ENCODE peak calls at places on chromosomes 4 and X, in ten cellular contexts. W is cardiac muscle cell; J is CD8-positive, alpha-beta memory T cell; V is mammary epithelial cell; F is germinal center; B is kidney tubule cell; X is T-helper 1 cell; Y is kidney epithelial cell; O is brain microvascular endothelial cell; C is renal cortical epithelial cell. E is an unnamed sample.

GRCh38 chr4:95209942-95210341 is 338.8 kb downstream of the UNC5C start:
- DNase-seq in F (no peak), J (no peak), Y (no peak), B (no peak), C (peak; percentile 16), O (no peak), V (no peak), X (no peak), W (no peak), E (no peak)

GRCh38 chr4:145589923-145590702 is 29.1 kb upstream of the MMAA start:
- DNase-seq in X (no peak), B (no peak), F (no peak), W (no peak), J (no peak), Y (no peak), O (no peak), V (no peak), C (no peak), E (peak; percentile 16)

GRCh38 chr4:72031868-72032619 is at the start of gene NPFFR2:
- DNase-seq in V (peak; percentile 2), X (no peak), F (no peak), O (peak; percentile 4), J (no peak), Y (peak; percentile 32), C (peak; percentile 33), B (peak; percentile 83), W (peak; percentile 91), E (peak; percentile 34)

GRCh38 chr4:88827442-88827841 is 129.8 kb upstream of the NAP1L5 start:
- DNase-seq in O (no peak), Y (no peak), B (no peak), F (no peak), C (no peak), V (no peak), W (no peak), J (no peak), X (no peak), E (peak; percentile 59)

GRCh38 chrX:65866146-65866545 is 173.7 kb downstream of the VSIG4 start:
- DNase-seq in C (peak; percentile 0), W (no peak), X (peak; percentile 74), J (no peak), B (no peak), O (no peak), V (peak; percentile 34), Y (no peak), F (no peak), E (no peak)

GRCh38 chr4:24690436-24690835 is 104.9 kb upstream of the SOD3 start:
- DNase-seq in J (no peak), B (no peak), O (no peak), C (peak; percentile 23), V (no peak), W (no peak), F (no peak), Y (no peak), X (no peak), E (peak; percentile 30)

GRCh38 chrX:153460826-153461225 is 9.6 kb downstream of the HAUS7 start:
- DNase-seq in V (no peak), Y (no peak), X (peak; percentile 38), W (peak; percentile 63), J (peak; percentile 6), B (peak; percentile 39), C (no peak), F (peak; percentile 32), O (no peak), E (peak; percentile 21)

GRCh38 chr4:61246003-61246402 is 45.9 kb downstream of the ADGRL3 start:
- DNase-seq in O (no peak), W (no peak), V (no peak), B (no peak), F (no peak), C (no peak), J (no peak), Y (no peak), X (no peak), E (no peak)

GRCh38 chr4:111494471-111494870 is 650.8 kb upstream of the FAM241A start:
- DNase-seq in Y (no peak), X (no peak), V (no peak), B (no peak), W (no peak), J (no peak), O (peak; percentile 2), F (no peak), C (no peak), E (no peak)

GRCh38 chrX:71976753-71977152 is 66.1 kb downstream of the NHSL2 start:
- DNase-seq in C (peak; percentile 87), V (no peak), O (no peak), B (peak; percentile 65), F (no peak), Y (peak; percentile 59), W (no peak), J (no peak), X (no peak), E (no peak)

GRCh38 chr4:126541820-126542219 is 1090.9 kb upstream of the INTU start:
- DNase-seq in B (no peak), F (no peak), W (no peak), O (no peak), Y (no peak), J (no peak), C (no peak), V (no peak), X (no peak), E (no peak)

GRCh38 chr4:40193018-40193571 is 3.7 kb upstream of the RHOH start:
- DNase-seq in F (no peak), C (no peak), J (no peak), B (no peak), X (peak; percentile 77), W (no peak), O (no peak), Y (no peak), V (no peak), E (no peak)

GRCh38 chr4:47528651-47529050 is 43.6 kb downstream of the ATP10D start:
- DNase-seq in C (peak; percentile 87), W (no peak), Y (no peak), X (no peak), J (no peak), B (peak; percentile 89), V (peak; percentile 78), F (no peak), O (no peak), E (peak; percentile 64)

GRCh38 chrX:115892787-115893671 is 277.5 kb upstream of the AGTR2 start:
- DNase-seq in X (peak; percentile 56), C (peak; percentile 92), J (no peak), B (peak; percentile 95), F (peak; percentile 40), W (peak; percentile 15), V (peak; percentile 73), Y (peak; percentile 29), O (peak; percentile 28), E (no peak)

GRCh38 chrX:108178099-108178498 is 86.5 kb downstream of the ATG4A start:
- DNase-seq in X (no peak), W (no peak), F (no peak), C (no peak), Y (no peak), V (no peak), O (no peak), B (no peak), J (no peak), E (no peak)